ENCODE peak calls at places on chromosomes 11 and 22, in ten cellular contexts. F is fibroblast of the aortic adventitia, E is endothelial cell, T is neural crest cell, Z is tibial nerve, M is ovary, R is fibroblast of pulmonary artery, Y is osteoblast, W is WTC11, X is astrocyte of the cerebellum. L is an unnamed sample.
A peak's percentile ranks its signal among the peaks of the same experiment; 100 is the strongest.

GRCh38 chr11:48005878-48006277 is 25.5 kb downstream of the PTPRJ start:
- DNase-seq in F (no peak), E (no peak), T (peak; percentile 16), Z (no peak), M (no peak), R (no peak), Y (no peak), W (peak; percentile 30), X (no peak), L (peak; percentile 13)

GRCh38 chr11:128493570-128493965 is 93.8 kb downstream of the ETS1 start:
- DNase-seq in F (peak; percentile 53), E (no peak), T (no peak), Z (no peak), M (no peak), R (no peak), Y (no peak), W (no peak), X (no peak), L (no peak)

GRCh38 chr11:12434255-12434654 is 56.9 kb downstream of the PARVA start:
- DNase-seq in F (no peak), E (no peak), T (no peak), Z (no peak), M (no peak), R (no peak), Y (no peak), W (no peak), X (no peak), L (no peak)

GRCh38 chr11:17986711-17987220 is 26.1 kb downstream of the SERGEF start:
- DNase-seq in F (peak; percentile 5), E (no peak), T (no peak), Z (no peak), M (no peak), R (peak; percentile 7), Y (no peak), W (no peak), X (no peak), L (no peak)

GRCh38 chr11:118226781-118227180 is 2.0 kb upstream of the JAML start:
- DNase-seq in F (no peak), E (no peak), T (no peak), Z (no peak), M (no peak), R (no peak), Y (no peak), W (no peak), X (no peak), L (no peak)

GRCh38 chr11:58629857-58630256 is 7.4 kb downstream of the CNTF start:
- DNase-seq in F (peak; percentile 72), E (peak; percentile 18), T (no peak), Z (no peak), M (no peak), R (peak; percentile 72), Y (peak; percentile 49), W (no peak), X (peak; percentile 28), L (no peak)

GRCh38 chr11:73766763-73767162 is 5.9 kb upstream of the RAB6A start:
- DNase-seq in F (no peak), E (no peak), T (no peak), Z (no peak), M (no peak), R (no peak), Y (no peak), W (no peak), X (no peak), L (no peak)

GRCh38 chr11:15969701-15970329 is 386.5 kb downstream of the SOX6 start:
- DNase-seq in F (peak; percentile 92), E (no peak), T (no peak), Z (no peak), M (no peak), R (peak; percentile 95), Y (no peak), W (no peak), X (no peak), L (no peak)

GRCh38 chr11:114366331-114367243 is 33.7 kb downstream of the C11orf71 start:
- DNase-seq in F (peak; percentile 81), E (no peak), T (no peak), Z (no peak), M (no peak), R (peak; percentile 88), Y (peak; percentile 66), W (no peak), X (peak; percentile 39), L (no peak)

GRCh38 chr11:47716692-47717091 is 1.5 kb upstream of the AGBL2 start:
- DNase-seq in F (no peak), E (no peak), T (no peak), Z (no peak), M (no peak), R (no peak), Y (no peak), W (no peak), X (no peak), L (no peak)

GRCh38 chr11:20821046-20821445 is 151.7 kb downstream of the NELL1 start:
- DNase-seq in F (no peak), E (no peak), T (no peak), Z (no peak), M (no peak), R (no peak), Y (no peak), W (no peak), X (no peak), L (no peak)

GRCh38 chr11:89625171-89625570 is 84.9 kb upstream of the TRIM77 start:
- DNase-seq in F (no peak), E (peak; percentile 7), T (no peak), Z (no peak), M (no peak), R (no peak), Y (no peak), W (no peak), X (no peak), L (no peak)

GRCh38 chr11:68680541-68681231 is 3.7 kb upstream of the GAL start:
- DNase-seq in F (no peak), E (no peak), T (no peak), Z (no peak), M (no peak), R (no peak), Y (no peak), W (no peak), X (no peak), L (no peak)

GRCh38 chr11:99489561-99489960 is 468.8 kb downstream of the CNTN5 start:
- DNase-seq in F (no peak), E (no peak), T (no peak), Z (no peak), M (no peak), R (peak; percentile 65), Y (no peak), W (no peak), X (no peak), L (no peak)

GRCh38 chr11:2150206-2150847 is 10.7 kb downstream of the INS start:
- DNase-seq in F (peak; percentile 60), E (peak; percentile 43), T (no peak), Z (no peak), M (no peak), R (peak; percentile 74), Y (no peak), W (no peak), X (peak; percentile 72), L (no peak)

GRCh38 chr11:19816817-19817216 is 104.2 kb downstream of the NAV2 start:
- DNase-seq in F (no peak), E (no peak), T (no peak), Z (no peak), M (no peak), R (no peak), Y (peak; percentile 29), W (no peak), X (no peak), L (no peak)

GRCh38 chr22:30426395-30427353 is 1.1 kb downstream of the MTFP1 start:
- DNase-seq in F (peak; percentile 67), E (peak; percentile 81), T (peak; percentile 83), Z (peak; percentile 46), M (peak; percentile 59), R (peak; percentile 81), Y (peak; percentile 91), W (peak; percentile 88), X (no peak), L (peak; percentile 74)

GRCh38 chr11:130937051-130937450 is 20.8 kb upstream of the SNX19 start:
- DNase-seq in F (no peak), E (no peak), T (no peak), Z (no peak), M (no peak), R (no peak), Y (no peak), W (no peak), X (no peak), L (no peak)
- TF ChIP-seq CTCF in F (no peak), E (no peak), T (no peak), Z (no peak), M (no peak), R (no peak), Y (no peak), W (no peak), X (no peak), L (no peak)

GRCh38 chr22:41672780-41673509 is 15.7 kb downstream of the SNU13 start:
- DNase-seq in F (no peak), E (no peak), T (no peak), Z (no peak), M (no peak), R (no peak), Y (peak; percentile 23), W (no peak), X (no peak), L (no peak)
- TF ChIP-seq CTCF in F (peak; percentile 29), E (no peak), T (peak; percentile 29), Z (no peak), M (no peak), R (peak; percentile 45), Y (peak; percentile 51), W (no peak), X (peak; percentile 39), L (no peak)

GRCh38 chr11:111718436-111719325 is 47.5 kb downstream of the PPP2R1B start:
- DNase-seq in F (peak; percentile 76), E (no peak), T (no peak), Z (no peak), M (no peak), R (peak; percentile 66), Y (no peak), W (no peak), X (no peak), L (no peak)

GRCh38 chr11:111719379-111719778 is 46.8 kb downstream of the PPP2R1B start:
- DNase-seq in F (peak; percentile 49), E (no peak), T (no peak), Z (no peak), M (no peak), R (no peak), Y (no peak), W (no peak), X (no peak), L (no peak)

GRCh38 chr11:111723595-111723994 is 42.6 kb downstream of the PPP2R1B start:
- DNase-seq in F (no peak), E (no peak), T (no peak), Z (no peak), M (no peak), R (no peak), Y (no peak), W (no peak), X (no peak), L (no peak)

GRCh38 chr11:111724615-111725129 is 41.5 kb downstream of the PPP2R1B start:
- DNase-seq in F (no peak), E (no peak), T (no peak), Z (no peak), M (no peak), R (no peak), Y (no peak), W (no peak), X (no peak), L (no peak)

GRCh38 chr11:111720801-111721494 is 45.2 kb downstream of the PPP2R1B start:
- DNase-seq in F (no peak), E (no peak), T (no peak), Z (no peak), M (no peak), R (no peak), Y (no peak), W (no peak), X (no peak), L (no peak)
- TF ChIP-seq CTCF in F (no peak), E (no peak), T (no peak), Z (no peak), M (no peak), R (no peak), Y (no peak), W (no peak), X (no peak), L (no peak)

GRCh38 chr11:62880803-62881578 is at the start of gene SLC3A2:
- DNase-seq in F (peak; percentile 85), E (peak; percentile 87), T (peak; percentile 77), Z (peak; percentile 83), M (peak; percentile 89), R (peak; percentile 86), Y (peak; percentile 92), W (peak; percentile 87), X (peak; percentile 53), L (peak; percentile 87)
- TF ChIP-seq CTCF in F (peak; percentile 52), E (peak; percentile 59), T (peak; percentile 74), Z (peak; percentile 85), M (peak; percentile 75), R (peak; percentile 43), Y (peak; percentile 62), W (peak; percentile 22), X (peak; percentile 53), L (peak; percentile 63)

L was measured in nephron progenitor cell.